ENCODE peak calls at places on chromosomes 2 and 18, in eight cellular contexts. One of them, this sample, is unnamed.

GRCh38 chr18:55256568-55257289 is 297.5 kb upstream of the CCDC68 start:
- DNase-seq in WERI-Rb-1: no peak
- DNase-seq in stomach: no peak
- DNase-seq in Karpas-422: no peak
- DNase-seq in DND-41: no peak
- DNase-seq in aorta: no peak
- DNase-seq in OCI-LY7: no peak
- DNase-seq in heart left ventricle: no peak
- DNase-seq in this sample: no peak

GRCh38 chr18:26477828-26478466 is 70.4 kb downstream of the KCTD1 start:
- DNase-seq in WERI-Rb-1: no peak
- DNase-seq in stomach: no peak
- DNase-seq in Karpas-422: no peak
- DNase-seq in DND-41: no peak
- DNase-seq in aorta: no peak
- DNase-seq in OCI-LY7: no peak
- DNase-seq in heart left ventricle: no peak
- DNase-seq in this sample: no peak

GRCh38 chr2:177147093-177147694 is 65.4 kb upstream of the HNRNPA3 start:
- DNase-seq in WERI-Rb-1: no peak
- DNase-seq in stomach: no peak
- DNase-seq in Karpas-422: peak; percentile 86
- DNase-seq in DND-41: peak; percentile 23
- DNase-seq in aorta: no peak
- DNase-seq in OCI-LY7: peak; percentile 61
- DNase-seq in heart left ventricle: no peak
- DNase-seq in this sample: no peak

GRCh38 chr2:52416340-52416739 is 1351.3 kb upstream of the CHAC2 start:
- DNase-seq in WERI-Rb-1: no peak
- DNase-seq in stomach: no peak
- DNase-seq in Karpas-422: no peak
- DNase-seq in DND-41: no peak
- DNase-seq in aorta: no peak
- DNase-seq in OCI-LY7: peak; percentile 5
- DNase-seq in heart left ventricle: no peak
- DNase-seq in this sample: no peak

GRCh38 chr2:204664708-204665121 is 119.4 kb downstream of the PARD3B start:
- DNase-seq in WERI-Rb-1: no peak
- DNase-seq in stomach: no peak
- DNase-seq in Karpas-422: no peak
- DNase-seq in DND-41: no peak
- DNase-seq in aorta: no peak
- DNase-seq in OCI-LY7: no peak
- DNase-seq in heart left ventricle: no peak
- DNase-seq in this sample: no peak

GRCh38 chr2:61257446-61257845 is 95.5 kb downstream of the C2orf74 start:
- DNase-seq in WERI-Rb-1: no peak
- DNase-seq in stomach: no peak
- DNase-seq in Karpas-422: no peak
- DNase-seq in DND-41: no peak
- DNase-seq in aorta: no peak
- DNase-seq in OCI-LY7: no peak
- DNase-seq in heart left ventricle: no peak
- DNase-seq in this sample: no peak

GRCh38 chr2:43759195-43759594 is 14.6 kb upstream of the DYNC2LI1 start:
- DNase-seq in WERI-Rb-1: no peak
- DNase-seq in stomach: no peak
- DNase-seq in Karpas-422: no peak
- DNase-seq in DND-41: no peak
- DNase-seq in aorta: no peak
- DNase-seq in OCI-LY7: no peak
- DNase-seq in heart left ventricle: no peak
- DNase-seq in this sample: no peak

GRCh38 chr2:30078521-30078920 is 68.3 kb upstream of the YPEL5 start:
- DNase-seq in WERI-Rb-1: no peak
- DNase-seq in stomach: no peak
- DNase-seq in Karpas-422: no peak
- DNase-seq in DND-41: no peak
- DNase-seq in aorta: no peak
- DNase-seq in OCI-LY7: no peak
- DNase-seq in heart left ventricle: no peak
- DNase-seq in this sample: no peak

GRCh38 chr2:170928036-170928823 is 823 bp upstream of the GORASP2 start:
- DNase-seq in WERI-Rb-1: no peak
- DNase-seq in stomach: no peak
- DNase-seq in Karpas-422: peak; percentile 48
- DNase-seq in DND-41: peak; percentile 31
- DNase-seq in aorta: no peak
- DNase-seq in OCI-LY7: peak; percentile 27
- DNase-seq in heart left ventricle: no peak
- DNase-seq in this sample: peak; percentile 27

GRCh38 chr18:75489493-75490190 is 62.1 kb upstream of the SMIM21 start:
- DNase-seq in WERI-Rb-1: no peak
- DNase-seq in stomach: no peak
- DNase-seq in Karpas-422: no peak
- DNase-seq in DND-41: no peak
- DNase-seq in aorta: no peak
- DNase-seq in OCI-LY7: no peak
- DNase-seq in heart left ventricle: no peak
- DNase-seq in this sample: no peak

GRCh38 chr2:42214669-42215068 is 45.5 kb downstream of the EML4 start:
- DNase-seq in WERI-Rb-1: no peak
- DNase-seq in stomach: no peak
- DNase-seq in Karpas-422: no peak
- DNase-seq in DND-41: no peak
- DNase-seq in aorta: no peak
- DNase-seq in OCI-LY7: no peak
- DNase-seq in heart left ventricle: no peak
- DNase-seq in this sample: no peak

GRCh38 chr2:122412360-122412759 is 656.9 kb downstream of the TSN start:
- DNase-seq in WERI-Rb-1: no peak
- DNase-seq in stomach: no peak
- DNase-seq in Karpas-422: no peak
- DNase-seq in DND-41: no peak
- DNase-seq in aorta: no peak
- DNase-seq in OCI-LY7: no peak
- DNase-seq in heart left ventricle: no peak
- DNase-seq in this sample: no peak

GRCh38 chr18:59049726-59050660 is 89.7 kb upstream of the SEC11C start:
- DNase-seq in WERI-Rb-1: peak; percentile 98
- DNase-seq in stomach: no peak
- DNase-seq in Karpas-422: no peak
- DNase-seq in DND-41: no peak
- DNase-seq in aorta: no peak
- DNase-seq in OCI-LY7: no peak
- DNase-seq in heart left ventricle: no peak
- DNase-seq in this sample: no peak

DNA sequence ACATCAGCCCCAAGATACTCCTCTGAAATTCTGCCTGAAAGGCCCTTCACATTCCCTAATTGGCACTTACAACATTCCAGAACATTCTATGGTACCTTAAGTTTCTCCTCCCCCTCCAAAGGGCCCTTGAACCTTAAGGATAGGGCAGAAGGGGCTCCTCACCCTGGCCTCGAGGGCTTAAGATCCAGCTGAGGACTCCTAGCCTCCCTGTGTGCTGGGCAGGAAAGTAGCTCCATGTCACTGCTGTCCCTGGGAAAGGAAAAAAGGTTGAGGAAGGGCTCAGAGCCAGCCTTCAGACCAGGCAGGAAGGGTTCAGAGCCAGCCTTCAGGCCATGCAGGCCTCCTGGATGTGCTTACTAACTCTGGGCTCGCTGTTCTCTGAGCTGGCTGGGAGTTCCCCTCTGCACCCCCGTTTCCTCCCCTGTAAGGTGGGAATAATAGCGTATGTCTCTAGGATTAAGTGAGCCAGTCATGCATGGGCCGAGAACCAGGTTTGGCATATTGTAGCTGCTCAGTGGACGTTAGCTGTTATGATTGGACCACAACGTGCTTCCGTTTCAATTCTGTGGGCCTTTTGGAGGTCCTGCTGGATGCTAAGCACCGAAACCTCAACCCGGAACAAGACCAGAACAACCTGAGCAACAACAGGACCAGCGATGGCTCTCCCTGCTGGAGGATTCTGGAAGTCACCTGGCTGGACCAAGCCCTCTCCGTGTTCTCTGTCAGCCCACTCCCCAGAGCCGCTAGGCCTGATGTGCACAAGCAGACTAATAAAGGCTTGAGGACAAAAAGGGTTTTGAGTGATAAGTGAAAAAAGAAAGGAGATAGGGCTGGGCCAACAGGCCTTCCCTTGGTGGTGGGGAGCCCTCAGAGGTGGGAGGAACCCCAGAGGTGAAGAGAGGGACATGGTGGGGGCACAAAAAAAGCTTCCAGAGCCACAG is 1.0 kb upstream of the B3GNT7 start:
- DNase-seq in WERI-Rb-1: no peak
- DNase-seq in stomach: no peak
- DNase-seq in Karpas-422: peak; percentile 94
- DNase-seq in DND-41: no peak
- DNase-seq in aorta: no peak
- DNase-seq in OCI-LY7: peak; percentile 91
- DNase-seq in heart left ventricle: no peak
- DNase-seq in this sample: peak; percentile 67
- H3K4me3 ChIP-seq in WERI-Rb-1: no peak overlapping the region
- H3K4me3 ChIP-seq in stomach: peak overlapping the region; percentile 69
- H3K4me3 ChIP-seq in Karpas-422: peak overlapping the region; percentile 76
- H3K4me3 ChIP-seq in DND-41: no peak overlapping the region
- H3K4me3 ChIP-seq in aorta: no peak overlapping the region
- H3K4me3 ChIP-seq in OCI-LY7: peak overlapping the region; percentile 79
- H3K4me3 ChIP-seq in heart left ventricle: no peak overlapping the region
- H3K4me3 ChIP-seq in this sample: peak overlapping the region; percentile 77

GRCh38 chr2:109513749-109514588 is 99.8 kb downstream of the SEPTIN10 start:
- DNase-seq in WERI-Rb-1: no peak
- DNase-seq in stomach: no peak
- DNase-seq in Karpas-422: no peak
- DNase-seq in DND-41: peak; percentile 9
- DNase-seq in aorta: no peak
- DNase-seq in OCI-LY7: no peak
- DNase-seq in heart left ventricle: peak; percentile 34
- DNase-seq in this sample: peak; percentile 29

GRCh38 chr2:109513230-109513629 is 100.5 kb downstream of the SEPTIN10 start:
- DNase-seq in WERI-Rb-1: no peak
- DNase-seq in stomach: no peak
- DNase-seq in Karpas-422: no peak
- DNase-seq in DND-41: no peak
- DNase-seq in aorta: no peak
- DNase-seq in OCI-LY7: no peak
- DNase-seq in heart left ventricle: no peak
- DNase-seq in this sample: no peak

GRCh38 chr2:109510136-109511028 is 103.4 kb downstream of the SEPTIN10 start:
- DNase-seq in WERI-Rb-1: peak; percentile 79
- DNase-seq in stomach: peak; percentile 84
- DNase-seq in Karpas-422: peak; percentile 91
- DNase-seq in DND-41: peak; percentile 82
- DNase-seq in aorta: peak; percentile 90
- DNase-seq in OCI-LY7: peak; percentile 60
- DNase-seq in heart left ventricle: peak; percentile 67
- DNase-seq in this sample: peak; percentile 89

GRCh38 chr2:109512076-109512475 is 101.7 kb downstream of the SEPTIN10 start:
- DNase-seq in WERI-Rb-1: no peak
- DNase-seq in stomach: no peak
- DNase-seq in Karpas-422: no peak
- DNase-seq in DND-41: no peak
- DNase-seq in aorta: no peak
- DNase-seq in OCI-LY7: no peak
- DNase-seq in heart left ventricle: no peak
- DNase-seq in this sample: no peak

DNA sequence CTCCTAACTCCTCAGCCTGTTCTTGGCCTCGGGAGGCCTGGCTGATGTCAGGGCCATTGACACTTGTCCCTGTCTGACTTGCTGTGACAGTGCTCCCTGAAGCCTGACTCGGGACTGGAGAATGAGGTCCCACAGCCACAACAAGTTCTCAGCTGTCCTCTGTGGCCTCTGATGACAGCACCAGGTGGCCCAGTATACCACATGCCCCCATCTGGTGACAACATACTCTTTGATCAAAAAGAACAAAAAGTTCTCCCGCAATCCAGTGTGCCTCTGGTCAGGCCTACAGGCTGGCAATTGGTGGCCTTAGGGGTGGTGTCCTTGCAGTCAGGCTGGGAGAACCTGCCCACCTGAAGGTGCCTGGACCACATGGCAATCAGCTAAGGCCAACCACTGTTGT is 102.6 kb downstream of the SEPTIN10 start:
- DNase-seq in WERI-Rb-1: no peak
- DNase-seq in stomach: no peak
- DNase-seq in Karpas-422: no peak
- DNase-seq in DND-41: no peak
- DNase-seq in aorta: no peak
- DNase-seq in OCI-LY7: no peak
- DNase-seq in heart left ventricle: no peak
- DNase-seq in this sample: no peak
- H3K36me3 ChIP-seq in WERI-Rb-1: no peaks in the 10 kb centered on the region
- H3K36me3 ChIP-seq in stomach: no peaks in the 10 kb centered on the region
- H3K36me3 ChIP-seq in Karpas-422: no peaks in the 10 kb centered on the region
- H3K36me3 ChIP-seq in DND-41: no peaks in the 10 kb centered on the region
- H3K36me3 ChIP-seq in aorta: no peaks in the 10 kb centered on the region
- H3K36me3 ChIP-seq in OCI-LY7: no peaks in the 10 kb centered on the region
- H3K36me3 ChIP-seq in heart left ventricle: no peaks in the 10 kb centered on the region
- H3K36me3 ChIP-seq in this sample: no peaks in the 10 kb centered on the region

GRCh38 chr2:104845552-104845931 is 8.4 kb upstream of the POU3F3 start:
- DNase-seq in WERI-Rb-1: no peak
- DNase-seq in stomach: no peak
- DNase-seq in Karpas-422: no peak
- DNase-seq in DND-41: no peak
- DNase-seq in aorta: no peak
- DNase-seq in OCI-LY7: no peak
- DNase-seq in heart left ventricle: no peak
- DNase-seq in this sample: no peak
- H3K4me3 ChIP-seq in WERI-Rb-1: no peak overlapping the region
- H3K4me3 ChIP-seq in stomach: peak overlapping the region; percentile 36
- H3K4me3 ChIP-seq in Karpas-422: no peak overlapping the region
- H3K4me3 ChIP-seq in DND-41: no peak overlapping the region
- H3K4me3 ChIP-seq in aorta: no peak overlapping the region
- H3K4me3 ChIP-seq in OCI-LY7: no peak overlapping the region
- H3K4me3 ChIP-seq in heart left ventricle: no peak overlapping the region
- H3K4me3 ChIP-seq in this sample: no peak overlapping the region

GRCh38 chr2:20034218-20034617 is 17.2 kb downstream of the LAPTM4A start:
- DNase-seq in WERI-Rb-1: no peak
- DNase-seq in stomach: no peak
- DNase-seq in Karpas-422: no peak
- DNase-seq in DND-41: no peak
- DNase-seq in aorta: no peak
- DNase-seq in OCI-LY7: no peak
- DNase-seq in heart left ventricle: no peak
- DNase-seq in this sample: no peak

GRCh38 chr2:20034821-20035220 is 16.6 kb downstream of the LAPTM4A start:
- DNase-seq in WERI-Rb-1: no peak
- DNase-seq in stomach: no peak
- DNase-seq in Karpas-422: no peak
- DNase-seq in DND-41: no peak
- DNase-seq in aorta: no peak
- DNase-seq in OCI-LY7: no peak
- DNase-seq in heart left ventricle: no peak
- DNase-seq in this sample: no peak

GRCh38 chr2:20040489-20041172 is 10.8 kb downstream of the LAPTM4A start:
- DNase-seq in WERI-Rb-1: no peak
- DNase-seq in stomach: no peak
- DNase-seq in Karpas-422: no peak
- DNase-seq in DND-41: no peak
- DNase-seq in aorta: no peak
- DNase-seq in OCI-LY7: no peak
- DNase-seq in heart left ventricle: no peak
- DNase-seq in this sample: no peak

GRCh38 chr2:20035961-20036666 is 15.3 kb downstream of the LAPTM4A start:
- DNase-seq in WERI-Rb-1: no peak
- DNase-seq in stomach: no peak
- DNase-seq in Karpas-422: no peak
- DNase-seq in DND-41: no peak
- DNase-seq in aorta: no peak
- DNase-seq in OCI-LY7: peak; percentile 61
- DNase-seq in heart left ventricle: no peak
- DNase-seq in this sample: no peak

GRCh38 chr2:20037660-20038059 is 13.8 kb downstream of the LAPTM4A start:
- DNase-seq in WERI-Rb-1: no peak
- DNase-seq in stomach: no peak
- DNase-seq in Karpas-422: no peak
- DNase-seq in DND-41: no peak
- DNase-seq in aorta: no peak
- DNase-seq in OCI-LY7: no peak
- DNase-seq in heart left ventricle: no peak
- DNase-seq in this sample: no peak
- H3K36me3 ChIP-seq in WERI-Rb-1: peaks cover 89% of the 10 kb centered on the region
- H3K36me3 ChIP-seq in stomach: peaks cover 82% of the 10 kb centered on the region
- H3K36me3 ChIP-seq in Karpas-422: peaks cover 57% of the 10 kb centered on the region
- H3K36me3 ChIP-seq in DND-41: peaks cover 83% of the 10 kb centered on the region
- H3K36me3 ChIP-seq in aorta: peaks cover 21% of the 10 kb centered on the region
- H3K36me3 ChIP-seq in OCI-LY7: peaks cover 86% of the 10 kb centered on the region
- H3K36me3 ChIP-seq in heart left ventricle: peaks cover 25% of the 10 kb centered on the region
- H3K36me3 ChIP-seq in this sample: peaks cover 7% of the 10 kb centered on the region

This sample was measured in colonic mucosa.